ENCODE peak calls at places on chromosomes 6 and 20, in nine cellular contexts. B, V, L, F, P, J, O, R and D are unnamed samples.

GRCh38 chr20:5526516-5526915 is 209.8 kb upstream of the PROKR2 start:
- DNase-seq in B (no peak), V (no peak), L (no peak), F (no peak), P (peak), J (no peak), O (no peak), R (no peak), D (no peak)

GRCh38 chr20:32114305-32114960 is 4.9 kb downstream of the TM9SF4 start:
- DNase-seq in B (no peak), V (no peak), L (no peak), F (no peak), P (no peak), J (no peak), O (no peak), R (no peak), D (no peak)

GRCh38 chr6:151477726-151478125 is 16.1 kb upstream of the CCDC170 start:
- DNase-seq in B (no peak), V (no peak), L (no peak), F (no peak), P (no peak), J (no peak), O (no peak), R (no peak), D (no peak)

GRCh38 chr20:1624811-1625690 is 5.2 kb upstream of the SIRPB1 start:
- DNase-seq in B (no peak), V (no peak), L (no peak), F (peak), P (no peak), J (no peak), O (no peak), R (no peak), D (no peak)

GRCh38 chr6:134512946-134513345 is 195.0 kb upstream of the SGK1 start:
- DNase-seq in B (no peak), V (peak), L (no peak), F (no peak), P (no peak), J (no peak), O (peak), R (no peak), D (no peak)

GRCh38 chr20:49699200-49699992 is 14.3 kb downstream of the B4GALT5 start:
- DNase-seq in B (no peak), V (peak), L (no peak), F (no peak), P (no peak), J (no peak), O (no peak), R (peak), D (no peak)

GRCh38 chr6:108897371-108897770 is 49.1 kb downstream of the ARMC2 start:
- DNase-seq in B (no peak), V (no peak), L (peak), F (no peak), P (peak), J (no peak), O (no peak), R (peak), D (peak)

GRCh38 chr6:163563303-163563702 is 148.8 kb downstream of the QKI start:
- DNase-seq in B (no peak), V (no peak), L (no peak), F (no peak), P (no peak), J (no peak), O (no peak), R (no peak), D (no peak)

GRCh38 chr6:110618591-110619267 is 142.3 kb upstream of the SLC22A16 start:
- DNase-seq in B (no peak), V (peak), L (no peak), F (no peak), P (no peak), J (no peak), O (no peak), R (peak), D (no peak)